ENCODE peak calls at places on chromosomes 13 and 19, in ten cellular contexts. One of them, this sample, is unnamed.
A peak's percentile ranks its signal among the peaks of the same experiment; 100 is the strongest.

GRCh38 chr13:38265135-38265497 is 84.5 kb upstream of the UFM1 start:
- DNase-seq in Peyer's patch: no peak
- DNase-seq in breast epithelium: no peak
- DNase-seq in IMR-90: no peak
- DNase-seq in uterus: no peak
- DNase-seq in transverse colon: no peak
- DNase-seq in adrenal gland: no peak
- DNase-seq in upper lobe of left lung: no peak
- DNase-seq in prostate gland: no peak
- DNase-seq in stomach: no peak
- DNase-seq in this sample: no peak

GRCh38 chr19:10625003-10625761 is at the start of gene SLC44A2:
- DNase-seq in Peyer's patch: peak; percentile 84
- DNase-seq in breast epithelium: peak; percentile 80
- DNase-seq in IMR-90: peak; percentile 35
- DNase-seq in uterus: peak; percentile 81
- DNase-seq in transverse colon: peak; percentile 93
- DNase-seq in adrenal gland: peak; percentile 86
- DNase-seq in upper lobe of left lung: peak; percentile 96
- DNase-seq in prostate gland: peak; percentile 85
- DNase-seq in stomach: peak; percentile 94
- DNase-seq in this sample: peak; percentile 61

GRCh38 chr19:42468273-42468796 is 25.6 kb upstream of the CXCL17 start:
- DNase-seq in Peyer's patch: peak; percentile 71
- DNase-seq in breast epithelium: no peak
- DNase-seq in IMR-90: peak; percentile 62
- DNase-seq in uterus: no peak
- DNase-seq in transverse colon: peak; percentile 68
- DNase-seq in adrenal gland: peak; percentile 50
- DNase-seq in upper lobe of left lung: no peak
- DNase-seq in prostate gland: no peak
- DNase-seq in stomach: no peak
- DNase-seq in this sample: no peak

GRCh38 chr13:43405457-43405856 is 381.3 kb downstream of the ENOX1 start:
- DNase-seq in Peyer's patch: no peak
- DNase-seq in breast epithelium: no peak
- DNase-seq in IMR-90: peak; percentile 74
- DNase-seq in uterus: no peak
- DNase-seq in transverse colon: no peak
- DNase-seq in adrenal gland: no peak
- DNase-seq in upper lobe of left lung: no peak
- DNase-seq in prostate gland: no peak
- DNase-seq in stomach: no peak
- DNase-seq in this sample: no peak

GRCh38 chr13:37039908-37040307 is 19.6 kb downstream of the SUPT20H start:
- DNase-seq in Peyer's patch: no peak
- DNase-seq in breast epithelium: no peak
- DNase-seq in IMR-90: no peak
- DNase-seq in uterus: no peak
- DNase-seq in transverse colon: no peak
- DNase-seq in adrenal gland: no peak
- DNase-seq in upper lobe of left lung: no peak
- DNase-seq in prostate gland: no peak
- DNase-seq in stomach: no peak
- DNase-seq in this sample: no peak

GRCh38 chr19:42122691-42123607 is 9.3 kb downstream of the POU2F2 start:
- DNase-seq in Peyer's patch: no peak
- DNase-seq in breast epithelium: no peak
- DNase-seq in IMR-90: no peak
- DNase-seq in uterus: no peak
- DNase-seq in transverse colon: no peak
- DNase-seq in adrenal gland: no peak
- DNase-seq in upper lobe of left lung: no peak
- DNase-seq in prostate gland: no peak
- DNase-seq in stomach: no peak
- DNase-seq in this sample: no peak

GRCh38 chr13:27168086-27168485 is 3.5 kb downstream of the USP12 start:
- DNase-seq in Peyer's patch: no peak
- DNase-seq in breast epithelium: no peak
- DNase-seq in IMR-90: no peak
- DNase-seq in uterus: no peak
- DNase-seq in transverse colon: no peak
- DNase-seq in adrenal gland: no peak
- DNase-seq in upper lobe of left lung: no peak
- DNase-seq in prostate gland: no peak
- DNase-seq in stomach: peak; percentile 35
- DNase-seq in this sample: no peak

GRCh38 chr13:48500652-48501197 is 32.2 kb downstream of the RCBTB2 start:
- DNase-seq in Peyer's patch: no peak
- DNase-seq in breast epithelium: no peak
- DNase-seq in IMR-90: peak; percentile 96
- DNase-seq in uterus: no peak
- DNase-seq in transverse colon: no peak
- DNase-seq in adrenal gland: no peak
- DNase-seq in upper lobe of left lung: no peak
- DNase-seq in prostate gland: no peak
- DNase-seq in stomach: no peak
- DNase-seq in this sample: no peak

GRCh38 chr13:111974065-111974640 is 92.8 kb upstream of the SOX1 start:
- DNase-seq in Peyer's patch: no peak
- DNase-seq in breast epithelium: no peak
- DNase-seq in IMR-90: no peak
- DNase-seq in uterus: no peak
- DNase-seq in transverse colon: no peak
- DNase-seq in adrenal gland: no peak
- DNase-seq in upper lobe of left lung: no peak
- DNase-seq in prostate gland: no peak
- DNase-seq in stomach: no peak
- DNase-seq in this sample: no peak

GRCh38 chr19:45764947-45765346 is 4.1 kb downstream of the SIX5 start:
- DNase-seq in Peyer's patch: no peak
- DNase-seq in breast epithelium: no peak
- DNase-seq in IMR-90: no peak
- DNase-seq in uterus: peak; percentile 22
- DNase-seq in transverse colon: no peak
- DNase-seq in adrenal gland: no peak
- DNase-seq in upper lobe of left lung: no peak
- DNase-seq in prostate gland: no peak
- DNase-seq in stomach: no peak
- DNase-seq in this sample: no peak

GRCh38 chr13:28052945-28053344 is 47.4 kb downstream of the FLT3 start:
- DNase-seq in Peyer's patch: no peak
- DNase-seq in breast epithelium: no peak
- DNase-seq in IMR-90: peak; percentile 41
- DNase-seq in uterus: no peak
- DNase-seq in transverse colon: no peak
- DNase-seq in adrenal gland: no peak
- DNase-seq in upper lobe of left lung: no peak
- DNase-seq in prostate gland: no peak
- DNase-seq in stomach: no peak
- DNase-seq in this sample: no peak

GRCh38 chr13:42272115-42272756 is at the start of gene AKAP11:
- DNase-seq in Peyer's patch: peak; percentile 70
- DNase-seq in breast epithelium: peak; percentile 26
- DNase-seq in IMR-90: peak; percentile 28
- DNase-seq in uterus: no peak
- DNase-seq in transverse colon: peak; percentile 51
- DNase-seq in adrenal gland: peak; percentile 53
- DNase-seq in upper lobe of left lung: no peak
- DNase-seq in prostate gland: peak; percentile 26
- DNase-seq in stomach: peak; percentile 45
- DNase-seq in this sample: peak; percentile 26

GRCh38 chr19:18101268-18101667 is 3.7 kb downstream of the MAST3 start:
- DNase-seq in Peyer's patch: no peak
- DNase-seq in breast epithelium: no peak
- DNase-seq in IMR-90: no peak
- DNase-seq in uterus: no peak
- DNase-seq in transverse colon: no peak
- DNase-seq in adrenal gland: no peak
- DNase-seq in upper lobe of left lung: no peak
- DNase-seq in prostate gland: no peak
- DNase-seq in stomach: no peak
- DNase-seq in this sample: no peak

DNA sequence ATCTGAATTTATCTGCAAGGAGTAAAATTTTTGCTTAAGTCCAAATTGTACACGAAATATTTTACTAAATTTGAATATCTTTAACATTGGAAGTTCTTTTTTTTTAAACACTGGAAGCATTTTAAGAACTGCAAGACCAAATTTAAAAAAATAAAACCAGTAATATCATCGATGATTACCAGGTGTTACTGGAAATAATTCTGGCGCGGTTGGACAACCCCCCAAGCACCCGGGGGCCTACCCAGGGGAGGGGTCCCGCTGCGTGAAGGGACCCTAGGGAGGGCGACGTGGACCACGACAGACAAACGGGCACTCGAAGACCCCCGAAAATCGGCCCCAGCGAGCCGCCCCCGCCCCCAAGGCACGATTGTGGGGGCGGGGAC is 12.6 kb upstream of the JSRP1 start:
- DNase-seq in Peyer's patch: no peak
- DNase-seq in breast epithelium: no peak
- DNase-seq in IMR-90: no peak
- DNase-seq in uterus: no peak
- DNase-seq in transverse colon: no peak
- DNase-seq in adrenal gland: no peak
- DNase-seq in upper lobe of left lung: no peak
- DNase-seq in prostate gland: no peak
- DNase-seq in stomach: no peak
- DNase-seq in this sample: no peak
- H3K27ac ChIP-seq in Peyer's patch: peak overlapping the region; percentile 98
- H3K27ac ChIP-seq in breast epithelium: peak overlapping the region; percentile 99
- H3K27ac ChIP-seq in IMR-90: peak overlapping the region; percentile 69
- H3K27ac ChIP-seq in uterus: peak overlapping the region; percentile 86
- H3K27ac ChIP-seq in transverse colon: peak overlapping the region; percentile 99
- H3K27ac ChIP-seq in adrenal gland: no peak overlapping the region
- H3K27ac ChIP-seq in upper lobe of left lung: peak overlapping the region; percentile 99
- H3K27ac ChIP-seq in prostate gland: peak overlapping the region; percentile 76
- H3K27ac ChIP-seq in stomach: peak overlapping the region; percentile 96
- H3K27ac ChIP-seq in this sample: peak overlapping the region; percentile 99

DNA sequence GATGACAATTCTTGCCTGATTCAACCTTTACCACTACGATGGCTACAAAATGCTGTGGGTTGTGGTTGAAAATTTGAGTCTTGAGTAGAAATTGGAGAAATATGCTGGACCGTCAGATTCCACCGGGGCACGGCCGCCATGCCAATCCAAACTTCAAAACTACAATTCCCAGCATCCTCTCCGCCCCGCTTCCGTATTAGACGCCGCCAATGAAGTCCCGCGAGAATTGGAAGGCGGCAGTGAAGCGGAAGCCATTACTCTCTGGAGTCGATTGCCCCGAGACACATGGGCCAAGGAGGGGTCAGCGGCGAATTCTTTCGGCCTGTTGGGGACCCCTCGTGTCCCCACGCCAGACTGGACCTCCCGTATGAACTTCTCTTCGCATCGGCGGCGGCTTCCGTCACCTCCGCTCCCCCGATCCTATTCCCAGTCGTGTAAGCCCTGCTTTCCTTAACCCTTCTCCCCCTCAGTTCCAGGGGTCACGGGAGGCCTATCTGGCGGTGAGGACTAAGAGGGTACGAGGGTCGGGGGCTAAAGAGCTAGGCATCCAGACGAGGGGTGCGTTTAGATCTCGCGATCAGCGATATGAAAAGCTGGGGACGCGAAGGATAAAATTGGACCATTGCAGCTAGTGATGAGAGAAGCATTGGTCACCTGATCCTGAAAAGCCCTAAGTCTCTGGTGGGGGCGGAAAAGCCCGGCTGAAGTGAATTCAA is at the start of gene ZNF317:
- DNase-seq in Peyer's patch: peak; percentile 98
- DNase-seq in breast epithelium: peak; percentile 91
- DNase-seq in IMR-90: peak; percentile 88
- DNase-seq in uterus: peak; percentile 90
- DNase-seq in transverse colon: peak; percentile 95
- DNase-seq in adrenal gland: peak; percentile 93
- DNase-seq in upper lobe of left lung: peak; percentile 75
- DNase-seq in prostate gland: peak; percentile 92
- DNase-seq in stomach: peak; percentile 93
- DNase-seq in this sample: peak; percentile 89
- TF ChIP-seq POLR2A in Peyer's patch: no peak
- TF ChIP-seq POLR2A in breast epithelium: peak; percentile 35
- TF ChIP-seq POLR2A in IMR-90: peak; percentile 81
- TF ChIP-seq POLR2A in uterus: peak; percentile 59
- TF ChIP-seq POLR2A in transverse colon: peak; percentile 53
- TF ChIP-seq POLR2A in adrenal gland: peak; percentile 10
- TF ChIP-seq POLR2A in upper lobe of left lung: peak; percentile 41
- TF ChIP-seq POLR2A in prostate gland: peak; percentile 56
- TF ChIP-seq POLR2A in stomach: no peak
- TF ChIP-seq POLR2A in this sample: peak; percentile 67

GRCh38 chr19:14135985-14136508 is 342 bp downstream of the ASF1B start:
- DNase-seq in Peyer's patch: no peak
- DNase-seq in breast epithelium: no peak
- DNase-seq in IMR-90: no peak
- DNase-seq in uterus: no peak
- DNase-seq in transverse colon: peak; percentile 24
- DNase-seq in adrenal gland: peak; percentile 39
- DNase-seq in upper lobe of left lung: peak; percentile 77
- DNase-seq in prostate gland: no peak
- DNase-seq in stomach: no peak
- DNase-seq in this sample: no peak

GRCh38 chr19:14141041-14141440 is 4.7 kb upstream of the ASF1B start:
- DNase-seq in Peyer's patch: no peak
- DNase-seq in breast epithelium: no peak
- DNase-seq in IMR-90: no peak
- DNase-seq in uterus: no peak
- DNase-seq in transverse colon: no peak
- DNase-seq in adrenal gland: no peak
- DNase-seq in upper lobe of left lung: no peak
- DNase-seq in prostate gland: no peak
- DNase-seq in stomach: no peak
- DNase-seq in this sample: no peak

GRCh38 chr19:14136509-14137281 is at the start of gene ASF1B:
- DNase-seq in Peyer's patch: peak; percentile 99
- DNase-seq in breast epithelium: peak; percentile 99
- DNase-seq in IMR-90: peak; percentile 100
- DNase-seq in uterus: peak; percentile 99
- DNase-seq in transverse colon: peak; percentile 98
- DNase-seq in adrenal gland: peak; percentile 100
- DNase-seq in upper lobe of left lung: peak; percentile 99
- DNase-seq in prostate gland: peak; percentile 99
- DNase-seq in stomach: peak; percentile 98
- DNase-seq in this sample: peak; percentile 97

GRCh38 chr19:14139944-14140343 is 3.6 kb upstream of the ASF1B start:
- DNase-seq in Peyer's patch: no peak
- DNase-seq in breast epithelium: no peak
- DNase-seq in IMR-90: no peak
- DNase-seq in uterus: no peak
- DNase-seq in transverse colon: no peak
- DNase-seq in adrenal gland: no peak
- DNase-seq in upper lobe of left lung: no peak
- DNase-seq in prostate gland: no peak
- DNase-seq in stomach: no peak
- DNase-seq in this sample: no peak

GRCh38 chr19:14138576-14139265 is 2.3 kb upstream of the ASF1B start:
- DNase-seq in Peyer's patch: no peak
- DNase-seq in breast epithelium: no peak
- DNase-seq in IMR-90: peak; percentile 78
- DNase-seq in uterus: no peak
- DNase-seq in transverse colon: no peak
- DNase-seq in adrenal gland: no peak
- DNase-seq in upper lobe of left lung: no peak
- DNase-seq in prostate gland: no peak
- DNase-seq in stomach: no peak
- DNase-seq in this sample: no peak
- H3K4me1 ChIP-seq in Peyer's patch: peaks cover 7% of the 10 kb centered on the region
- H3K4me1 ChIP-seq in breast epithelium: no peaks in the 10 kb centered on the region
- H3K4me1 ChIP-seq in IMR-90: peaks cover 6% of the 10 kb centered on the region
- H3K4me1 ChIP-seq in uterus: no peaks in the 10 kb centered on the region
- H3K4me1 ChIP-seq in transverse colon: peaks cover 24% of the 10 kb centered on the region
- H3K4me1 ChIP-seq in adrenal gland: peaks cover 4% of the 10 kb centered on the region
- H3K4me1 ChIP-seq in upper lobe of left lung: peaks cover 47% of the 10 kb centered on the region
- H3K4me1 ChIP-seq in prostate gland: peaks cover 11% of the 10 kb centered on the region
- H3K4me1 ChIP-seq in stomach: peaks cover 25% of the 10 kb centered on the region
- H3K4me1 ChIP-seq in this sample: peaks cover 19% of the 10 kb centered on the region

GRCh38 chr19:8336665-8337064 is 6.4 kb downstream of the KANK3 start:
- DNase-seq in Peyer's patch: no peak
- DNase-seq in breast epithelium: no peak
- DNase-seq in IMR-90: no peak
- DNase-seq in uterus: no peak
- DNase-seq in transverse colon: no peak
- DNase-seq in adrenal gland: no peak
- DNase-seq in upper lobe of left lung: no peak
- DNase-seq in prostate gland: no peak
- DNase-seq in stomach: no peak
- DNase-seq in this sample: no peak
- H3K27ac ChIP-seq in Peyer's patch: no peak overlapping the region
- H3K27ac ChIP-seq in breast epithelium: no peak overlapping the region
- H3K27ac ChIP-seq in IMR-90: no peak overlapping the region
- H3K27ac ChIP-seq in uterus: no peak overlapping the region
- H3K27ac ChIP-seq in transverse colon: no peak overlapping the region
- H3K27ac ChIP-seq in adrenal gland: no peak overlapping the region
- H3K27ac ChIP-seq in upper lobe of left lung: no peak overlapping the region
- H3K27ac ChIP-seq in prostate gland: no peak overlapping the region
- H3K27ac ChIP-seq in stomach: no peak overlapping the region
- H3K27ac ChIP-seq in this sample: no peak overlapping the region